ENCODE peak calls at places on chromosome 17, in ten cellular contexts. N is AG04449, L is fibroblast of lung, F is heart right ventricle, Y is ascending aorta, S is body of pancreas, R is fibroblast of mammary gland, E is cardiac muscle cell, Q is RWPE1, P is mammary epithelial cell. V is an unnamed sample.

GRCh38 chr17:7146115-7146514 is 31.5 kb upstream of the ASGR2 start:
- DNase-seq in N (no peak), L (no peak), F (no peak), Y (no peak), S (no peak), R (no peak), E (no peak), Q (no peak), P (no peak), V (no peak)

GRCh38 chr17:65078441-65079160 is 22.1 kb upstream of the GNA13 start:
- DNase-seq in N (no peak), L (peak; percentile 52), F (no peak), Y (no peak), S (no peak), R (peak; percentile 75), E (no peak), Q (no peak), P (peak; percentile 64), V (no peak)

GRCh38 chr17:10224592-10225195 is 26.3 kb upstream of the GAS7 start:
- DNase-seq in N (no peak), L (no peak), F (no peak), Y (peak; percentile 51), S (no peak), R (no peak), E (no peak), Q (no peak), P (no peak), V (no peak)

GRCh38 chr17:55601874-55602364 is 90.7 kb upstream of the SMIM36 start:
- DNase-seq in N (no peak), L (peak; percentile 76), F (no peak), Y (no peak), S (no peak), R (peak; percentile 70), E (peak; percentile 23), Q (peak; percentile 29), P (peak; percentile 27), V (no peak)

GRCh38 chr17:30332057-30332542 is 1.8 kb downstream of the TMIGD1 start:
- DNase-seq in N (peak; percentile 19), L (peak; percentile 73), F (no peak), Y (no peak), S (no peak), R (peak; percentile 82), E (no peak), Q (no peak), P (peak; percentile 84), V (no peak)

GRCh38 chr17:66840061-66840460 is 5.1 kb downstream of the CACNG5 start:
- DNase-seq in N (no peak), L (no peak), F (no peak), Y (no peak), S (no peak), R (no peak), E (no peak), Q (no peak), P (no peak), V (no peak)

GRCh38 chr17:67056746-67057490 is 12.6 kb downstream of the CACNG1 start:
- DNase-seq in N (no peak), L (no peak), F (no peak), Y (peak; percentile 19), S (no peak), R (no peak), E (no peak), Q (no peak), P (no peak), V (no peak)

GRCh38 chr17:42992872-42993271 is 5.3 kb upstream of the RPL27 start:
- DNase-seq in N (no peak), L (no peak), F (no peak), Y (no peak), S (no peak), R (no peak), E (no peak), Q (no peak), P (no peak), V (no peak)

GRCh38 chr17:59893617-59894100 is 738 bp downstream of the RPS6KB1 start:
- DNase-seq in N (no peak), L (peak; percentile 18), F (no peak), Y (peak; percentile 54), S (no peak), R (peak; percentile 18), E (peak; percentile 74), Q (peak; percentile 23), P (peak; percentile 31), V (no peak)

GRCh38 chr17:61403846-61404701 is 4.4 kb downstream of the TBX2 start:
- DNase-seq in N (no peak), L (peak; percentile 76), F (no peak), Y (no peak), S (no peak), R (no peak), E (no peak), Q (peak; percentile 38), P (no peak), V (peak; percentile 35)

GRCh38 chr17:68580236-68580903 is 20.8 kb downstream of the FAM20A start:
- DNase-seq in N (no peak), L (peak; percentile 95), F (no peak), Y (peak; percentile 72), S (no peak), R (peak; percentile 97), E (no peak), Q (no peak), P (no peak), V (no peak)

GRCh38 chr17:10149573-10150399 is 48.6 kb downstream of the GAS7 start:
- DNase-seq in N (no peak), L (peak; percentile 93), F (no peak), Y (no peak), S (no peak), R (peak; percentile 94), E (no peak), Q (peak; percentile 74), P (peak; percentile 16), V (peak; percentile 68)

GRCh38 chr17:40314557-40314953 is 5.6 kb downstream of the RARA start:
- DNase-seq in N (no peak), L (peak; percentile 79), F (peak; percentile 85), Y (peak; percentile 98), S (peak; percentile 92), R (peak; percentile 89), E (no peak), Q (peak; percentile 92), P (peak; percentile 94), V (peak; percentile 99)

GRCh38 chr17:17798573-17799255 is 38.1 kb downstream of the SREBF1 start:
- DNase-seq in N (no peak), L (no peak), F (no peak), Y (no peak), S (no peak), R (no peak), E (no peak), Q (no peak), P (no peak), V (no peak)

GRCh38 chr17:2961446-2961845 is 102.0 kb downstream of the OR1D5 start:
- DNase-seq in N (no peak), L (no peak), F (no peak), Y (peak; percentile 42), S (no peak), R (no peak), E (no peak), Q (no peak), P (no peak), V (no peak)

GRCh38 chr17:30433514-30433913 is 43.7 kb upstream of the GOSR1 start:
- DNase-seq in N (peak; percentile 47), L (peak; percentile 93), F (no peak), Y (no peak), S (no peak), R (peak; percentile 94), E (no peak), Q (peak; percentile 64), P (peak; percentile 85), V (no peak)

GRCh38 chr17:7282752-7283321 is 1.3 kb downstream of the SLC2A4 start:
- DNase-seq in N (no peak), L (peak; percentile 22), F (no peak), Y (no peak), S (no peak), R (no peak), E (no peak), Q (no peak), P (no peak), V (no peak)

GRCh38 chr17:50064253-50064991 is 8.5 kb downstream of the ITGA3 start:
- DNase-seq in N (peak; percentile 94), L (peak; percentile 92), F (peak; percentile 51), Y (peak; percentile 94), S (no peak), R (peak; percentile 96), E (peak; percentile 56), Q (peak; percentile 90), P (peak; percentile 96), V (no peak)

GRCh38 chr17:8162232-8162996 is at the start of gene VAMP2:
- DNase-seq in N (no peak), L (peak; percentile 65), F (peak; percentile 86), Y (peak; percentile 92), S (peak; percentile 85), R (peak; percentile 50), E (peak; percentile 87), Q (peak; percentile 49), P (peak; percentile 66), V (peak; percentile 79)

GRCh38 chr17:36608794-36609497 is 7.6 kb downstream of the MRM1 start:
- DNase-seq in N (no peak), L (peak; percentile 72), F (no peak), Y (no peak), S (peak; percentile 46), R (peak; percentile 82), E (peak; percentile 63), Q (peak; percentile 54), P (peak; percentile 70), V (peak; percentile 63)
- TF ChIP-seq CTCF in N (peak; percentile 76), L (peak; percentile 49), F (peak; percentile 55), Y (peak; percentile 20), S (no peak), R (peak; percentile 52), E (peak; percentile 63), Q (peak; percentile 52), P (peak; percentile 56), V (no peak)

DNA sequence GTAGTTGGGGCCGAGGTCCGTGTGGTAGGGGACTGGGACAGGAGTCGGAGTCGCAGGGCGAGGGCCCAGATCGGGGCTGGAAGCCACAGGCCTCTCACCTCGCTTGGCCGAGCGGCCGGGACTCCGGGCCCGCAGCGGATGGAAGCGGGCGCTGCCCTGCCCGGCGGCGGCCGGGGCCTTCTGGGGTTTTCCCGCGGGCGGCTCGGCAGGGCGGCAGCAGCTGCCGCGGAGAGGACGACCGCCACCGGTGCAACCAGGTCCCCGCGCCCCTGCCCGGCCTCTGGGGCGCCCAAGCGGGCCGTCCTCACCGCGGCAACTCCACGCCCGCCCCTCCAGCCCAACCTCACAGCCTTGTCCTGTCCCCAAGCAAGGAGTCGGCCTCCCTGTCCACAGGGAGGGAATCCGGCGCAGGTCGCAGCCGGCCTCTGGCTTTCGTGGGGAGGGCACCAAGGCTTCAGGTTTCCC is 15.6 kb upstream of the UTP6 start:
- DNase-seq in N (no peak), L (no peak), F (peak; percentile 12), Y (peak; percentile 37), S (peak; percentile 17), R (no peak), E (no peak), Q (no peak), P (no peak), V (no peak)
- TF ChIP-seq CTCF in N (no peak), L (no peak), F (no peak), Y (no peak), S (no peak), R (no peak), E (peak; percentile 13), Q (no peak), P (no peak), V (no peak)

GRCh38 chr17:38705803-38706624 is 941 bp downstream of the MLLT6 start:
- DNase-seq in N (no peak), L (no peak), F (peak; percentile 72), Y (peak; percentile 82), S (peak; percentile 59), R (peak; percentile 50), E (peak; percentile 43), Q (peak; percentile 59), P (peak; percentile 40), V (no peak)
- TF ChIP-seq CTCF in N (no peak), L (no peak), F (no peak), Y (no peak), S (no peak), R (no peak), E (no peak), Q (no peak), P (no peak), V (no peak)

GRCh38 chr17:63919311-63919723 is 678 bp upstream of the GH1 start:
- DNase-seq in N (no peak), L (peak; percentile 49), F (no peak), Y (peak; percentile 73), S (peak; percentile 67), R (peak; percentile 51), E (peak; percentile 61), Q (peak; percentile 83), P (peak; percentile 38), V (peak; percentile 70)
- TF ChIP-seq CTCF in N (peak; percentile 89), L (peak; percentile 97), F (peak; percentile 92), Y (peak; percentile 95), S (peak; percentile 92), R (peak; percentile 87), E (peak; percentile 92), Q (peak; percentile 95), P (peak; percentile 92), V (peak; percentile 90)